ENCODE peak calls at places on chromosomes 12 and 14, in five cellular contexts. One of them, this sample, is unnamed.

GRCh38 chr12:90080616-90081015 is 372.0 kb upstream of the ATP2B1 start:
- DNase-seq in fibroblast of pulmonary artery: no peak
- DNase-seq in iPS DF 6.9: no peak
- DNase-seq in HEK293T: no peak
- DNase-seq in IMR-90: no peak
- DNase-seq in this sample: no peak

GRCh38 chr14:56782701-56783100 is 27.6 kb downstream of the OTX2 start:
- DNase-seq in iPS DF 6.9: no peak
- DNase-seq in HEK293T: no peak
- DNase-seq in fibroblast of pulmonary artery: no peak
- DNase-seq in IMR-90: no peak
- DNase-seq in this sample: no peak

GRCh38 chr14:72389200-72389599 is 457.0 kb downstream of the RGS6 start:
- DNase-seq in IMR-90: no peak
- DNase-seq in HEK293T: no peak
- DNase-seq in fibroblast of pulmonary artery: no peak
- DNase-seq in iPS DF 6.9: no peak
- DNase-seq in this sample: no peak

GRCh38 chr12:121413917-121414316 is 14.0 kb downstream of the RNF34 start:
- DNase-seq in fibroblast of pulmonary artery: no peak
- DNase-seq in HEK293T: no peak
- DNase-seq in IMR-90: no peak
- DNase-seq in iPS DF 6.9: no peak
- DNase-seq in this sample: no peak

GRCh38 chr12:1529862-1530591 is 64.4 kb downstream of the FBXL14 start:
- DNase-seq in fibroblast of pulmonary artery: no peak
- DNase-seq in iPS DF 6.9: no peak
- DNase-seq in IMR-90: no peak
- DNase-seq in HEK293T: peak
- DNase-seq in this sample: no peak

GRCh38 chr14:38481939-38482678 is 226.2 kb upstream of the CLEC14A start:
- DNase-seq in HEK293T: no peak
- DNase-seq in fibroblast of pulmonary artery: peak
- DNase-seq in IMR-90: peak
- DNase-seq in iPS DF 6.9: no peak
- DNase-seq in this sample: no peak

GRCh38 chr12:10716704-10717315 is 6.3 kb downstream of the YBX3 start:
- DNase-seq in iPS DF 6.9: no peak
- DNase-seq in HEK293T: peak
- DNase-seq in IMR-90: peak
- DNase-seq in fibroblast of pulmonary artery: peak
- DNase-seq in this sample: no peak

GRCh38 chr12:104873374-104873773 is 84.7 kb downstream of the SLC41A2 start:
- DNase-seq in fibroblast of pulmonary artery: peak
- DNase-seq in IMR-90: peak
- DNase-seq in iPS DF 6.9: no peak
- DNase-seq in HEK293T: no peak
- DNase-seq in this sample: no peak

GRCh38 chr14:28813810-28814209 is 47.2 kb downstream of the FOXG1 start:
- DNase-seq in HEK293T: no peak
- DNase-seq in iPS DF 6.9: no peak
- DNase-seq in IMR-90: no peak
- DNase-seq in fibroblast of pulmonary artery: peak
- DNase-seq in this sample: no peak

GRCh38 chr12:125185311-125185739 is 120.1 kb downstream of the AACS start:
- DNase-seq in HEK293T: no peak
- DNase-seq in iPS DF 6.9: no peak
- DNase-seq in IMR-90: no peak
- DNase-seq in fibroblast of pulmonary artery: no peak
- DNase-seq in this sample: no peak

GRCh38 chr12:12943589-12944260 is 8.2 kb downstream of the GPRC5D start:
- DNase-seq in HEK293T: no peak
- DNase-seq in fibroblast of pulmonary artery: no peak
- DNase-seq in iPS DF 6.9: no peak
- DNase-seq in IMR-90: peak
- DNase-seq in this sample: no peak

GRCh38 chr12:24380122-24380521 is 430.7 kb upstream of the SOX5 start:
- DNase-seq in fibroblast of pulmonary artery: no peak
- DNase-seq in IMR-90: peak
- DNase-seq in iPS DF 6.9: no peak
- DNase-seq in HEK293T: no peak
- DNase-seq in this sample: no peak

GRCh38 chr12:116406529-116406928 is 129.0 kb upstream of the MED13L start:
- DNase-seq in fibroblast of pulmonary artery: peak
- DNase-seq in iPS DF 6.9: no peak
- DNase-seq in IMR-90: peak
- DNase-seq in HEK293T: peak
- DNase-seq in this sample: peak

GRCh38 chr12:94592080-94592479 is 58.3 kb downstream of the TMCC3 start:
- DNase-seq in HEK293T: no peak
- DNase-seq in fibroblast of pulmonary artery: no peak
- DNase-seq in IMR-90: no peak
- DNase-seq in iPS DF 6.9: no peak
- DNase-seq in this sample: no peak

GRCh38 chr12:38166225-38166624 is 150.3 kb upstream of the ALG10B start:
- DNase-seq in HEK293T: no peak
- DNase-seq in fibroblast of pulmonary artery: no peak
- DNase-seq in iPS DF 6.9: no peak
- DNase-seq in IMR-90: no peak
- DNase-seq in this sample: no peak

GRCh38 chr12:124490584-124491305 is 76.7 kb downstream of the NCOR2 start:
- DNase-seq in iPS DF 6.9: no peak
- DNase-seq in HEK293T: no peak
- DNase-seq in IMR-90: no peak
- DNase-seq in fibroblast of pulmonary artery: no peak
- DNase-seq in this sample: no peak

GRCh38 chr14:89540830-89541470 is 123.9 kb upstream of the FOXN3 start:
- DNase-seq in iPS DF 6.9: no peak
- DNase-seq in IMR-90: peak
- DNase-seq in fibroblast of pulmonary artery: peak
- DNase-seq in HEK293T: no peak
- DNase-seq in this sample: no peak